ENCODE peak calls at places on chromosomes 1 and 21, in ten cellular contexts. W, M, Q, X, V, K, S, O, G and Z are unnamed samples.

GRCh38 chr1:23557471-23558124 is 1.7 kb downstream of the ID3 start:
- DNase-seq in W (no peak), M (no peak), Q (no peak), X (no peak), V (no peak), K (no peak), S (no peak), O (peak; percentile 47), G (no peak), Z (no peak)

GRCh38 chr1:67236277-67236676 is 70.0 kb downstream of the IL23R start:
- DNase-seq in W (no peak), M (no peak), Q (no peak), X (no peak), V (no peak), K (no peak), S (no peak), O (no peak), G (no peak), Z (no peak)

GRCh38 chr1:200982071-200982945 is 41.2 kb downstream of the KIF21B start:
- DNase-seq in W (no peak), M (no peak), Q (no peak), X (no peak), V (no peak), K (no peak), S (no peak), O (peak; percentile 52), G (no peak), Z (no peak)

GRCh38 chr1:160208179-160209040 is 3.2 kb downstream of the PEA15 start:
- DNase-seq in W (no peak), M (peak; percentile 79), Q (peak; percentile 60), X (no peak), V (no peak), K (no peak), S (no peak), O (no peak), G (no peak), Z (no peak)

GRCh38 chr1:40232444-40232843 is 15.3 kb upstream of the TMCO2 start:
- DNase-seq in W (no peak), M (no peak), Q (no peak), X (no peak), V (no peak), K (no peak), S (no peak), O (no peak), G (no peak), Z (no peak)

GRCh38 chr1:64733576-64734288 is 11.1 kb upstream of the RAVER2 start:
- DNase-seq in W (no peak), M (no peak), Q (no peak), X (no peak), V (no peak), K (no peak), S (no peak), O (peak; percentile 61), G (no peak), Z (no peak)

GRCh38 chr1:12565966-12566352 is 52.1 kb downstream of the DHRS3 start:
- DNase-seq in W (no peak), M (no peak), Q (no peak), X (no peak), V (no peak), K (no peak), S (no peak), O (no peak), G (no peak), Z (no peak)

GRCh38 chr21:46316708-46317324 is 6.9 kb downstream of the C21orf58 start:
- DNase-seq in W (no peak), M (no peak), Q (no peak), X (no peak), V (no peak), K (no peak), S (no peak), O (no peak), G (no peak), Z (no peak)

GRCh38 chr1:83593073-83593472 is 405.9 kb downstream of the TTLL7 start:
- DNase-seq in W (no peak), M (no peak), Q (no peak), X (no peak), V (no peak), K (no peak), S (no peak), O (no peak), G (no peak), Z (no peak)
- TF ChIP-seq CTCF in W (no peak), M (no peak), Q (no peak), X (no peak), V (no peak), K (no peak), S (no peak), O (no peak), G (no peak), Z (no peak)

GRCh38 chr1:20732588-20733360 is at the start of gene SH2D5:
- DNase-seq in W (peak; percentile 95), M (peak; percentile 96), Q (no peak), X (peak; percentile 57), V (peak; percentile 99), K (peak; percentile 77), S (peak; percentile 87), O (peak; percentile 99), G (peak; percentile 98), Z (peak; percentile 95)
- TF ChIP-seq CTCF in W (peak; percentile 30), M (no peak), Q (no peak), X (no peak), V (peak; percentile 44), K (peak; percentile 24), S (peak; percentile 28), O (peak; percentile 40), G (peak; percentile 37), Z (peak; percentile 33)

GRCh38 chr1:2205191-2205952 is 10.8 kb upstream of the FAAP20 start:
- DNase-seq in W (no peak), M (peak; percentile 99), Q (peak; percentile 94), X (peak; percentile 93), V (peak; percentile 93), K (no peak), S (peak; percentile 98), O (peak; percentile 92), G (peak; percentile 60), Z (peak; percentile 97)
- TF ChIP-seq CTCF in W (no peak), M (no peak), Q (no peak), X (peak; percentile 23), V (no peak), K (no peak), S (no peak), O (no peak), G (no peak), Z (no peak)

GRCh38 chr1:156172696-156173470 is 19.5 kb downstream of the SEMA4A start:
- DNase-seq in W (no peak), M (no peak), Q (no peak), X (no peak), V (no peak), K (peak; percentile 47), S (no peak), O (no peak), G (no peak), Z (no peak)
- TF ChIP-seq CTCF in W (no peak), M (no peak), Q (no peak), X (no peak), V (peak; percentile 30), K (no peak), S (no peak), O (no peak), G (no peak), Z (no peak)

GRCh38 chr1:29342351-29342750 is 106.0 kb downstream of the PTPRU start:
- DNase-seq in W (no peak), M (no peak), Q (no peak), X (no peak), V (no peak), K (no peak), S (no peak), O (no peak), G (no peak), Z (no peak)
- TF ChIP-seq CTCF in W (no peak), M (no peak), Q (no peak), X (no peak), V (no peak), K (no peak), S (no peak), O (no peak), G (no peak), Z (no peak)

GRCh38 chr1:176122282-176122681 is 84.8 kb downstream of the COP1 start:
- DNase-seq in W (no peak), M (no peak), Q (no peak), X (no peak), V (no peak), K (no peak), S (no peak), O (no peak), G (no peak), Z (no peak)

GRCh38 chr1:176118985-176119384 is 88.1 kb downstream of the COP1 start:
- DNase-seq in W (no peak), M (no peak), Q (no peak), X (no peak), V (peak; percentile 42), K (no peak), S (no peak), O (peak; percentile 73), G (no peak), Z (no peak)

DNA sequence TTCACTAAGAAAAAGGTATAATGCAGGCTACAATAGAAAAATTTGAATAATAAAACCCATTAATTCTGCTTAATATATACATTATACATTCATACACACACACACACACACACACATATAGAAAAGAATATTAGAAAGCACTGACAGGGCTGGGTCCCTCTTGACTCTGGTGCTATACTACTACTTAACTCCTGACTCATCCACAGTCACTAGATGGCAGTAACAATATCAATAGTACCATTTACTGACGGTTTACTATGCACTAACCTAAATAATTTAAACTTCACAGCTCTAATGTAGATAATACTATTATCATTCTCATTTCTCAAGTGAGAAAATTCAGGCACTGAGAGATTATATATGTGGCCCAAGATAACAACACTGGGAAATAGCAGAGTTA is 87.5 kb downstream of the COP1 start:
- DNase-seq in W (no peak), M (no peak), Q (no peak), X (no peak), V (peak; percentile 33), K (peak; percentile 9), S (no peak), O (peak; percentile 30), G (peak; percentile 3), Z (no peak)
- TF ChIP-seq CTCF in W (peak; percentile 13), M (no peak), Q (no peak), X (no peak), V (peak; percentile 58), K (peak; percentile 50), S (no peak), O (peak; percentile 16), G (peak; percentile 42), Z (no peak)

DNA sequence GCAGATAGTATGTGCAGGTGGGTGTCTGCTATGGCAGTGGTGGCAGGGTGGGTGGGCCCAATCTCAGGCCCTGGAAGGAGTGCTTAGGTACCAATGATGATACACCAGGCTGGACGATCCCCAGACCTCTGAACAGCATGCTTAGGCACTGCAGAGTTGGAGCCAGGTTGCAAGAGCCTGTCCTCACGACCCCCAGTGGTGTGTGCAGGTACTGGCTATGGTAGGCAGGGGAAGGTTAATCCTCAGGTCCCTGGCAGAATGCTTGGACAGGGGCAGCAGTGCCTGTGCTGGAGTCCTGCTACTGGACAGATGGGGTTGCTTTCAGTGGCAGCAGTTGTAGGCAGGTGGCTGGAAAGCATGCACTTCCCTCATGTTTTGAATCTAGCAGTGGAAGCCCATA is 100.5 kb upstream of the NEK7 start:
- DNase-seq in W (no peak), M (no peak), Q (peak; percentile 35), X (no peak), V (no peak), K (no peak), S (no peak), O (no peak), G (no peak), Z (no peak)
- TF ChIP-seq CTCF in W (peak; percentile 18), M (no peak), Q (peak; percentile 54), X (no peak), V (peak; percentile 37), K (no peak), S (no peak), O (no peak), G (peak; percentile 28), Z (no peak)

GRCh38 chr1:234605983-234606730 is 3.8 kb downstream of the IRF2BP2 start:
- DNase-seq in W (no peak), M (peak; percentile 87), Q (no peak), X (no peak), V (peak; percentile 44), K (no peak), S (no peak), O (peak; percentile 62), G (peak; percentile 65), Z (no peak)
- TF ChIP-seq CTCF in W (no peak), M (no peak), Q (no peak), X (no peak), V (no peak), K (peak; percentile 31), S (no peak), O (no peak), G (no peak), Z (no peak)